ENCODE peak calls at places on chromosomes 2 and 18, in seven cellular contexts. H, X, Q, T, C, L and R are unnamed samples.

GRCh38 chr2:206616141-206616540 is 26.1 kb upstream of the FAM237A start:
- DNase-seq in H (no peak), X (no peak), Q (peak), T (no peak), C (no peak), L (peak), R (peak)

GRCh38 chr18:1840878-1841277 is 730.4 kb downstream of the METTL4 start:
- DNase-seq in H (no peak), X (no peak), Q (no peak), T (no peak), C (no peak), L (no peak), R (no peak)

GRCh38 chr2:213175673-213176247 is 24.3 kb upstream of the IKZF2 start:
- DNase-seq in H (no peak), X (no peak), Q (no peak), T (no peak), C (no peak), L (no peak), R (no peak)

GRCh38 chr2:166092889-166093288 is 34.9 kb downstream of the SCN1A start:
- DNase-seq in H (no peak), X (no peak), Q (peak), T (no peak), C (no peak), L (no peak), R (peak)

GRCh38 chr2:109352066-109352897 is 223.3 kb downstream of the SH3RF3 start:
- DNase-seq in H (no peak), X (no peak), Q (no peak), T (peak), C (no peak), L (no peak), R (no peak)

GRCh38 chr2:212974692-212975091 is 176.7 kb downstream of the IKZF2 start:
- DNase-seq in H (no peak), X (no peak), Q (peak), T (no peak), C (no peak), L (no peak), R (peak)

GRCh38 chr2:105959357-105959756 is 214.6 kb downstream of the NCK2 start:
- DNase-seq in H (no peak), X (no peak), Q (no peak), T (no peak), C (no peak), L (no peak), R (no peak)

GRCh38 chr2:2184549-2185249 is 146.4 kb downstream of the MYT1L start:
- DNase-seq in H (no peak), X (no peak), Q (no peak), T (no peak), C (no peak), L (no peak), R (no peak)

GRCh38 chr2:201257381-201257940 is 2.9 kb upstream of the CASP8 start:
- DNase-seq in H (no peak), X (no peak), Q (no peak), T (peak), C (peak), L (no peak), R (no peak)

GRCh38 chr18:25827961-25828561 is 262.4 kb downstream of the SS18 start:
- DNase-seq in H (no peak), X (no peak), Q (peak), T (no peak), C (no peak), L (no peak), R (no peak)

GRCh38 chr18:21513292-21513691 is 87.2 kb downstream of the ESCO1 start:
- DNase-seq in H (no peak), X (no peak), Q (peak), T (peak), C (no peak), L (no peak), R (no peak)

GRCh38 chr2:238380785-238381184 is 45.9 kb upstream of the ASB1 start:
- DNase-seq in H (no peak), X (no peak), Q (peak), T (no peak), C (no peak), L (no peak), R (peak)

GRCh38 chr2:39468574-39469331 is 31.7 kb upstream of the MAP4K3 start:
- DNase-seq in H (no peak), X (no peak), Q (peak), T (no peak), C (no peak), L (no peak), R (peak)

GRCh38 chr18:7840445-7840844 is 273.3 kb downstream of the PTPRM start:
- DNase-seq in H (no peak), X (no peak), Q (no peak), T (no peak), C (no peak), L (no peak), R (no peak)

GRCh38 chr2:238810321-238810720 is 37.6 kb upstream of the TWIST2 start:
- DNase-seq in H (no peak), X (no peak), Q (no peak), T (no peak), C (no peak), L (no peak), R (no peak)

GRCh38 chr2:61439241-61440002 is 31.5 kb downstream of the USP34 start:
- DNase-seq in H (no peak), X (peak), Q (no peak), T (no peak), C (no peak), L (no peak), R (no peak)

GRCh38 chr2:42353792-42354429 is 7.1 kb downstream of the COX7A2L start:
- DNase-seq in H (no peak), X (no peak), Q (no peak), T (peak), C (no peak), L (no peak), R (no peak)

GRCh38 chr18:61921621-61922235 is 28.9 kb upstream of the RNF152 start:
- DNase-seq in H (no peak), X (no peak), Q (no peak), T (no peak), C (no peak), L (no peak), R (no peak)

GRCh38 chr2:169585673-169586072 is 1.5 kb downstream of the PPIG start:
- DNase-seq in H (no peak), X (no peak), Q (peak), T (no peak), C (no peak), L (no peak), R (no peak)

GRCh38 chr2:98476192-98476868 is 31.7 kb downstream of the INPP4A start:
- DNase-seq in H (no peak), X (no peak), Q (no peak), T (no peak), C (peak), L (no peak), R (peak)

GRCh38 chr18:68033466-68033865 is 516.9 kb upstream of the DSEL start:
- DNase-seq in H (no peak), X (no peak), Q (no peak), T (no peak), C (no peak), L (no peak), R (peak)

GRCh38 chr18:73384246-73384645 is 516.5 kb upstream of the NETO1 start:
- DNase-seq in H (no peak), X (no peak), Q (no peak), T (no peak), C (no peak), L (no peak), R (no peak)

GRCh38 chr2:105760639-105761337 is 16.1 kb downstream of the NCK2 start:
- DNase-seq in H (no peak), X (no peak), Q (no peak), T (no peak), C (no peak), L (no peak), R (no peak)

GRCh38 chr18:55778731-55779460 is 190.9 kb upstream of the TCF4 start:
- DNase-seq in H (no peak), X (no peak), Q (peak), T (no peak), C (no peak), L (no peak), R (no peak)

GRCh38 chr2:111199840-111200239 is 79.1 kb downstream of the BCL2L11 start:
- DNase-seq in H (no peak), X (no peak), Q (no peak), T (no peak), C (no peak), L (no peak), R (no peak)

GRCh38 chr2:215979615-215980014 is 33.7 kb downstream of the MREG start:
- DNase-seq in H (no peak), X (no peak), Q (no peak), T (no peak), C (no peak), L (peak), R (no peak)

DNA sequence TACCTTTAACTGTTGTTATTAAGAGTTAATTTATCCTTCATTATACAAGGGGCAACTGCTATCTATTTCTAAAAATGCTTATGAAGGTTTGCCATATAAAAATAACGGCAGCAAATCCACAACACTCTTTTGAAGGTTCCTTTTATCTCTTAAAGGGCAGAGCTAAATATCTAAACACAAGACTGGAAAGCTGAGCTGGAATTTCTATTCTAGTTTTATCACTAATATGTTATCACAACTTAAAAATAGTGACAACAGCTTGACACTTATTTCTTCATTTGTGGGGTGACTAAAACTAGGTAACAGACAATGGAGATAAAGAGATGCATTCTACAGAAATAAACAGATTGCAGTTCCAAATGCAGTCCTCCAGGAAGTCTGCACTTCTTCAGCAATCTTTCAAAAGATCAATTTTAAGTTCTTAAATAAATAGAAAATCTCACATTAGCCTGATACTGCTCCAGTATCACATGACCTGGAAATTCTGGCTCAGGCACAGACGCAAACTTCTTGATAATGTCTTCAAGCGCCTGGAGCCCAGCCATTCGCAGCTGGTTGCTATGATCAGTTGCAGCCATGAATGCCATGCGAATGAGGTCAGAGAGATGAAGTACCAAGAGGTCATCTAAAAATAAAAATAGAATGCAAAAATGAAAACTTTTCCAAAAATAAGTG is 54.0 kb upstream of the STRN start:
- DNase-seq in H (peak), X (peak), Q (peak), T (no peak), C (no peak), L (no peak), R (peak)
- TF ChIP-seq CTCF in H (no peak), X (no peak), Q (no peak), T (no peak), C (no peak), L (no peak), R (no peak)

DNA sequence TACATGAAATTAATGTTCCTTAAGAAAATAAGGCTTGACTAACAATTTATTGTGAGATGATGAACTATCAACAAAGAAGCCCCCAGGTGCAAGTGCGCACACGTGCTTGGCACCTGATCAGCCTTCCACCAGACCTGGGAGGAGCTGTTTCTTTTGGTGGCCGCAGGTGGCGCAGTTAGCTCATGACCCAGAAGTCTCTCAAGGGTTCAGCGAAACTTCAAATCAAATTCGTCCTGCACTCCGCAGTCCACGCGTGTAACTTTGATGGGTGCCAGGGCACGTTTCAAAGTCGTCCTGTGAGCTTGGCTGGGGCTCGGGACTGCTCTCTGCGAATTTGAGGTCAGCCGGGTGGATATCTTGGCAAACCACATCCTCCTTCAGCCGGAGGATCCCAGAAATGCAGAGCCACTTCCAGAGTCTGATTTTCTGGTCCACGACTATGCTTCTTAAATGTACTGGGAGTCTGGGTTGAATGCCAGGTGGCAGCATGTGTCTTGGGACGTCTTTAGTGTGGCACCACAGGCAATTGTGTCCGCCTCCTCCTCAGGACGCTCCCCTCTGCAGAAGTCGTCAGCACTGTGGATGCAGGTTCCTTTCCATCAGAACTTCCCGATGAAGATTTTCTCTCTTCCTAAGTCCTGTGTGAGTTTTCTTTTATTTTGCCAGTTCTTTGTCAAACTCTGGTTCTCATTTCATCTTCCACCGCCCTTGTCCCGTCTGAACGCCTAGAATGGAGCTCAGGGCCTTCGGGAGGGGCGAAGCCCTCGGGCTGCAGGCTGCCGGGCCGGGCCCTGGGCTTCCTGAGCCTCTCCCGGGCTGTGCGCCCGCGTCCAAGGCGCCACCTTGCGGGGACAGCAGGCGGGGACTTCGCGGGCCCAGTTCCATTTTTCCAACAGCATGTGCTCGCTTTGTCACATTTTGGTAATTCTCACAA is 61.3 kb upstream of the RAPGEF4 start:
- DNase-seq in H (peak), X (peak), Q (no peak), T (peak), C (peak), L (no peak), R (peak)
- H3K4me3 ChIP-seq in H (no peak), X (no peak), Q (no peak), T (no peak), C (no peak), L (no peak), R (no peak)

DNA sequence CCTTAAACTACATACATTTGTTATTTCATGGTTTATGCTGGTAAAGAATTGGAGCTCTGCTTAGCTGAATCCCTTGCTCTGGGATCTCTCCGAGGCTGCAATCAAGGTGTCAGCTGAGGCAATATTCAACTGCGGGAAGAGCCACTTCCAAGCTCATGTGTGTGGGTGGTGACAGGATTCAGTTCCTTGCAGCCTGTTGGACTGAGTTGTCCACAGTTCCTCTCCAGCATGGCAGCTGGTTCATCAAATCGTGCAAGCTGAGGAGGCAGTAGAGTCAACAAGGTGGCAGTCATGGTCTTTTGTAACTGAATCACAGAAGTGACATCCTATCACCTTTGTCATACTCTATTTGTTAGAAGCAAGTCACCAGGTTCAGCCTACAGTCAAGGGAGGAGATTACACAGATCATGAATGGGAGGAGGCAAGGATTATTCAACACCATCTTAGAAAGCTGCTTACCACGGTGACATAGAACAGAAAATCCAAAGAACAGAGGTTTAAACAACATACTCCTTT is 56.9 kb downstream of the CTIF start:
- DNase-seq in H (no peak), X (no peak), Q (no peak), T (no peak), C (no peak), L (no peak), R (no peak)
- TF ChIP-seq CTCF in H (no peak), X (no peak), Q (no peak), T (no peak), C (no peak), L (no peak), R (no peak)

GRCh38 chr2:5696741-5697521 is 4.7 kb downstream of the SOX11 start:
- DNase-seq in H (no peak), X (peak), Q (peak), T (peak), C (no peak), L (no peak), R (no peak)

GRCh38 chr2:5698171-5698570 is 6.0 kb downstream of the SOX11 start:
- DNase-seq in H (no peak), X (no peak), Q (no peak), T (no peak), C (no peak), L (no peak), R (no peak)

GRCh38 chr2:5695641-5696350 is 3.6 kb downstream of the SOX11 start:
- DNase-seq in H (no peak), X (peak), Q (peak), T (peak), C (no peak), L (no peak), R (no peak)

GRCh38 chr2:5697554-5697953 is 5.4 kb downstream of the SOX11 start:
- DNase-seq in H (no peak), X (no peak), Q (no peak), T (no peak), C (no peak), L (no peak), R (no peak)

GRCh38 chr2:5696351-5696740 is 4.2 kb downstream of the SOX11 start:
- DNase-seq in H (peak), X (peak), Q (peak), T (peak), C (no peak), L (no peak), R (no peak)
- H3K4me3 ChIP-seq in H (no peak), X (peak), Q (peak), T (peak), C (peak), L (no peak), R (no peak)

GRCh38 chr18:5066380-5066977 is 130.6 kb downstream of the AKAIN1 start:
- DNase-seq in H (no peak), X (no peak), Q (no peak), T (peak), C (no peak), L (peak), R (no peak)
- TF ChIP-seq CTCF in H (no peak), X (no peak), Q (no peak), T (peak), C (no peak), L (no peak), R (no peak)

GRCh38 chr2:44777542-44777941 is 164.0 kb upstream of the SIX3 start:
- DNase-seq in H (no peak), X (no peak), Q (no peak), T (no peak), C (no peak), L (no peak), R (no peak)
- H3K4me3 ChIP-seq in H (no peak), X (no peak), Q (no peak), T (no peak), C (peak), L (no peak), R (no peak)

DNA sequence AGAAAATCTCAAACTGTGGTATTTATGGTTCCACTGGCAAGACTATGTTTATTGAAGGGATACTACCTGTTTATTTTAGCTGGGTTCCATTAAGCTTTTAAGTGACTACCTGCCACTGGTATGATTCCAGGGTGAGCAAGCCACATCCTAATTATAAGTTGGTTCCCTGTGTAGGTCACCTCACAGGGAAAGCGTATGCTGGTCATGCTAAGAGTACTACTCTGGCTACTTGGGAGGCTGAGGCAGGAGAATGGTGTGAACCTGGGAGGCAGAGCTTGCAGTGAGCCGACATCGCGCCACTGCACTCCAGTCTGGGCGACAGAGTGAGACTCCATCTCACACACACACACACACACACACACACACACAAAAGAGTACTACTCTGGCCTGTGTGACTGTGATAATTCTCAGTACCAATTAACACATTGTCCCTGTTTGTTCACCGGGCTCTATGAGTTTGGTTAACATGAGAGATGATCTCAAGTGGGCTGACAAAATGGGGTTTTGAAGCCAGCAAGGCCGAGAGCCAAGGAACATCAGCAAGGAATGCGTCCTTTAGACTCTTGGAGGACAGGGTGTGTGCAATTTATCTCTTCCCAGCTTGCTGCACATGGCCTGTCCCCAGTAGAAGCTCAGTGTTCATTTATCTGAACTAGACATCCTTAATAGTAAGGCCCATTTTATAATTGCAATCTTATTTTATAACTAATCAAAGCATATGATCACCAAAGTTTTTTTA is 15.2 kb upstream of the ITSN2 start:
- DNase-seq in H (no peak), X (no peak), Q (no peak), T (peak), C (no peak), L (no peak), R (no peak)
- TF ChIP-seq CTCF in H (no peak), X (no peak), Q (no peak), T (no peak), C (no peak), L (no peak), R (no peak)